ENCODE peak calls at places on chromosomes 1 and 21, in seven cellular contexts. One of them, this sample, is unnamed. For H3K4me1 and H3K36me3, the result is how much of the 10 kb centered on the place peaks cover.

GRCh38 chr21:33384851-33385331 is 18.3 kb upstream of the IFNGR2 start:
- DNase-seq in CD8-positive, alpha-beta memory T cell: peak
- DNase-seq in aorta: no peak
- DNase-seq in psoas muscle: no peak
- DNase-seq in stomach: no peak
- DNase-seq in body of pancreas: no peak
- DNase-seq in uterus: no peak
- DNase-seq in this sample: no peak

GRCh38 chr1:5348732-5349465 is 643.3 kb downstream of the NPHP4 start:
- DNase-seq in CD8-positive, alpha-beta memory T cell: no peak
- DNase-seq in aorta: no peak
- DNase-seq in psoas muscle: no peak
- DNase-seq in stomach: no peak
- DNase-seq in body of pancreas: no peak
- DNase-seq in uterus: no peak
- DNase-seq in this sample: no peak

GRCh38 chr1:184387069-184387870 is 441 bp downstream of the C1orf21 start:
- DNase-seq in CD8-positive, alpha-beta memory T cell: peak
- DNase-seq in aorta: peak
- DNase-seq in psoas muscle: peak
- DNase-seq in stomach: no peak
- DNase-seq in body of pancreas: peak
- DNase-seq in uterus: peak
- DNase-seq in this sample: no peak

GRCh38 chr1:234730542-234731370 is 120.8 kb upstream of the IRF2BP2 start:
- DNase-seq in CD8-positive, alpha-beta memory T cell: no peak
- DNase-seq in aorta: no peak
- DNase-seq in psoas muscle: no peak
- DNase-seq in stomach: no peak
- DNase-seq in body of pancreas: no peak
- DNase-seq in uterus: no peak
- DNase-seq in this sample: no peak

GRCh38 chr1:108503062-108503740 is 53.1 kb downstream of the NBPF6 start:
- DNase-seq in CD8-positive, alpha-beta memory T cell: no peak
- DNase-seq in aorta: no peak
- DNase-seq in psoas muscle: no peak
- DNase-seq in stomach: no peak
- DNase-seq in body of pancreas: no peak
- DNase-seq in uterus: no peak
- DNase-seq in this sample: no peak

GRCh38 chr1:234781241-234782056 is 171.5 kb upstream of the IRF2BP2 start:
- DNase-seq in CD8-positive, alpha-beta memory T cell: no peak
- DNase-seq in aorta: no peak
- DNase-seq in psoas muscle: no peak
- DNase-seq in stomach: no peak
- DNase-seq in body of pancreas: peak
- DNase-seq in uterus: no peak
- DNase-seq in this sample: no peak

GRCh38 chr1:154467768-154468102 is 34.3 kb upstream of the TDRD10 start:
- DNase-seq in CD8-positive, alpha-beta memory T cell: no peak
- DNase-seq in aorta: no peak
- DNase-seq in psoas muscle: no peak
- DNase-seq in stomach: no peak
- DNase-seq in body of pancreas: no peak
- DNase-seq in uterus: no peak
- DNase-seq in this sample: no peak

GRCh38 chr1:156746716-156747631 is 4.5 kb downstream of the HDGF start:
- DNase-seq in CD8-positive, alpha-beta memory T cell: peak
- DNase-seq in aorta: peak
- DNase-seq in psoas muscle: peak
- DNase-seq in stomach: peak
- DNase-seq in body of pancreas: peak
- DNase-seq in uterus: peak
- DNase-seq in this sample: peak

GRCh38 chr1:168442931-168443330 is 100.9 kb downstream of the XCL2 start:
- DNase-seq in CD8-positive, alpha-beta memory T cell: no peak
- DNase-seq in aorta: no peak
- DNase-seq in psoas muscle: no peak
- DNase-seq in stomach: no peak
- DNase-seq in body of pancreas: no peak
- DNase-seq in uterus: no peak
- DNase-seq in this sample: no peak

GRCh38 chr1:86774305-86775304 is 70.2 kb downstream of the SH3GLB1 start:
- DNase-seq in CD8-positive, alpha-beta memory T cell: no peak
- DNase-seq in aorta: peak
- DNase-seq in psoas muscle: peak
- DNase-seq in stomach: peak
- DNase-seq in body of pancreas: peak
- DNase-seq in uterus: peak
- DNase-seq in this sample: peak

GRCh38 chr21:38756746-38757145 is 49.0 kb upstream of the ETS2 start:
- DNase-seq in CD8-positive, alpha-beta memory T cell: no peak
- DNase-seq in aorta: no peak
- DNase-seq in psoas muscle: no peak
- DNase-seq in stomach: no peak
- DNase-seq in body of pancreas: no peak
- DNase-seq in uterus: no peak
- DNase-seq in this sample: no peak
- H3K27ac ChIP-seq in CD8-positive, alpha-beta memory T cell: no peak
- H3K27ac ChIP-seq in aorta: no peak
- H3K27ac ChIP-seq in psoas muscle: no peak
- H3K27ac ChIP-seq in stomach: peak
- H3K27ac ChIP-seq in body of pancreas: no peak
- H3K27ac ChIP-seq in uterus: peak
- H3K27ac ChIP-seq in this sample: no peak

GRCh38 chr1:218030846-218031245 is 254.2 kb upstream of the RRP15 start:
- DNase-seq in CD8-positive, alpha-beta memory T cell: no peak
- DNase-seq in aorta: no peak
- DNase-seq in psoas muscle: no peak
- DNase-seq in stomach: no peak
- DNase-seq in body of pancreas: no peak
- DNase-seq in uterus: no peak
- DNase-seq in this sample: no peak

GRCh38 chr1:218034464-218034863 is 250.6 kb upstream of the RRP15 start:
- DNase-seq in CD8-positive, alpha-beta memory T cell: no peak
- DNase-seq in aorta: no peak
- DNase-seq in psoas muscle: no peak
- DNase-seq in stomach: no peak
- DNase-seq in body of pancreas: no peak
- DNase-seq in uterus: no peak
- DNase-seq in this sample: no peak
- H3K4me1 ChIP-seq in CD8-positive, alpha-beta memory T cell: under half
- H3K4me1 ChIP-seq in aorta: under half
- H3K4me1 ChIP-seq in psoas muscle: under half
- H3K4me1 ChIP-seq in stomach: under half
- H3K4me1 ChIP-seq in body of pancreas: under half
- H3K4me1 ChIP-seq in uterus: under half
- H3K4me1 ChIP-seq in this sample: under half

DNA sequence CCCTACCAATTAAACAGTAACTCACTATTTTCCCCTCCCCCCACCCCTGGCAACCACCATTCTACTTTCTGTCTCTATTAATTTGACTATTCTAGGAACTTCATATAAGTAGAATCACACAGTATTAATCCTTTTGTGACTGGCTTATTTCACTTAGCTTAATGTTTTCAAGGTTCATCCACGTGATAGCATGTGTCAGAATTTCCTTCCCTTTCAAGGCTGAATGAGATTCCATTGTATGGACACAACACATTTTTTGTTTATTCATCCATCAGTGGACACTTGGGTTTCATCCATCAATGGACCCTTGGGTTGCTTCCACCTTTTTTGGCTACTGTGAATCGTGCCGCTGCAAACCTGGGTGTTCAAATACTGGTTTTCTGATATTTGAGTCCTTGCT is 41.7 kb downstream of the EIF2D start:
- DNase-seq in CD8-positive, alpha-beta memory T cell: no peak
- DNase-seq in aorta: no peak
- DNase-seq in psoas muscle: no peak
- DNase-seq in stomach: no peak
- DNase-seq in body of pancreas: no peak
- DNase-seq in uterus: no peak
- DNase-seq in this sample: no peak
- H3K36me3 ChIP-seq in CD8-positive, alpha-beta memory T cell: under half
- H3K36me3 ChIP-seq in aorta: under half
- H3K36me3 ChIP-seq in psoas muscle: under half
- H3K36me3 ChIP-seq in stomach: under half
- H3K36me3 ChIP-seq in body of pancreas: under half
- H3K36me3 ChIP-seq in uterus: under half
- H3K36me3 ChIP-seq in this sample: under half

GRCh38 chr1:164821648-164822047 is 262.7 kb downstream of the PBX1 start:
- DNase-seq in CD8-positive, alpha-beta memory T cell: no peak
- DNase-seq in aorta: no peak
- DNase-seq in psoas muscle: no peak
- DNase-seq in stomach: no peak
- DNase-seq in body of pancreas: no peak
- DNase-seq in uterus: no peak
- DNase-seq in this sample: no peak

GRCh38 chr1:164824542-164824941 is 265.6 kb downstream of the PBX1 start:
- DNase-seq in CD8-positive, alpha-beta memory T cell: no peak
- DNase-seq in aorta: no peak
- DNase-seq in psoas muscle: no peak
- DNase-seq in stomach: no peak
- DNase-seq in body of pancreas: no peak
- DNase-seq in uterus: no peak
- DNase-seq in this sample: no peak

DNA sequence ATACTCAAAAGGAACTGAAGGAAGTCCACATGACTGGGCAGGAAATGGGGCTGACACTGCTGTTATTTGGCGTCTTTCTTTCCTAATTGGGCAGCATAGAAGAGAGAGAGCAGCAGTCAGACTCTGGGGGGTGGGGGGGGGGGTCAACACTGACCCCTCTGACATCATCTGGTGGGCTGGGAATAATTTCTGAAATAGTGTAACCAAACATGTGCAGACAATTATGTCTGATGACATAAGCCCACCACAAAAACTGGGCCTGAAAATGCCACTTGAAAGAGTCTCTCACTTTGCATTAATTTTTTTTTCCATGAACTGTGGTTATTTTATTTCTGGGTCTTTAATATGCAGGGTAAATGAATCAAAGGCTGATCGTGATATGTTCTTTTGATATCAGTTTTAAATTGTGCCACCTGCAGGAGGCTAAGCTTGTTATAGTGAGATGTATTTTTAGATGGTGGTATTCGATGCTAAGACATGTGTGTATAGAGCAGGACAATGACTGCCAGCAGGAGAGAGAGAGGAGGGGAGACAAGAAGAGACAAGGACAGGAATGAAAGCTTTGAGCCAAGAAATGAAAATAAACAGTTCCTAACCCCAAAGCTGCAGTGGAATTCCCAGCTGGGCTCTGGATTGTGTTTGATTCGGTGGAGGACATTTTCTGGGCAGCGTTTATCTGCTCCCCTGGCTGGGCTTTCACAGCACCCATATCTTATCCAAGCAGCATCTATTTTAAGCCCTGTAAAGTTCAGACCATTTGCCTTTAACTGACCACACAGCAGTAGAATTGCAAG is 264.7 kb downstream of the PBX1 start:
- DNase-seq in CD8-positive, alpha-beta memory T cell: no peak
- DNase-seq in aorta: no peak
- DNase-seq in psoas muscle: no peak
- DNase-seq in stomach: no peak
- DNase-seq in body of pancreas: no peak
- DNase-seq in uterus: peak
- DNase-seq in this sample: no peak
- H3K27ac ChIP-seq in CD8-positive, alpha-beta memory T cell: no peak
- H3K27ac ChIP-seq in aorta: peak
- H3K27ac ChIP-seq in psoas muscle: peak
- H3K27ac ChIP-seq in stomach: peak
- H3K27ac ChIP-seq in body of pancreas: no peak
- H3K27ac ChIP-seq in uterus: peak
- H3K27ac ChIP-seq in this sample: no peak

DNA sequence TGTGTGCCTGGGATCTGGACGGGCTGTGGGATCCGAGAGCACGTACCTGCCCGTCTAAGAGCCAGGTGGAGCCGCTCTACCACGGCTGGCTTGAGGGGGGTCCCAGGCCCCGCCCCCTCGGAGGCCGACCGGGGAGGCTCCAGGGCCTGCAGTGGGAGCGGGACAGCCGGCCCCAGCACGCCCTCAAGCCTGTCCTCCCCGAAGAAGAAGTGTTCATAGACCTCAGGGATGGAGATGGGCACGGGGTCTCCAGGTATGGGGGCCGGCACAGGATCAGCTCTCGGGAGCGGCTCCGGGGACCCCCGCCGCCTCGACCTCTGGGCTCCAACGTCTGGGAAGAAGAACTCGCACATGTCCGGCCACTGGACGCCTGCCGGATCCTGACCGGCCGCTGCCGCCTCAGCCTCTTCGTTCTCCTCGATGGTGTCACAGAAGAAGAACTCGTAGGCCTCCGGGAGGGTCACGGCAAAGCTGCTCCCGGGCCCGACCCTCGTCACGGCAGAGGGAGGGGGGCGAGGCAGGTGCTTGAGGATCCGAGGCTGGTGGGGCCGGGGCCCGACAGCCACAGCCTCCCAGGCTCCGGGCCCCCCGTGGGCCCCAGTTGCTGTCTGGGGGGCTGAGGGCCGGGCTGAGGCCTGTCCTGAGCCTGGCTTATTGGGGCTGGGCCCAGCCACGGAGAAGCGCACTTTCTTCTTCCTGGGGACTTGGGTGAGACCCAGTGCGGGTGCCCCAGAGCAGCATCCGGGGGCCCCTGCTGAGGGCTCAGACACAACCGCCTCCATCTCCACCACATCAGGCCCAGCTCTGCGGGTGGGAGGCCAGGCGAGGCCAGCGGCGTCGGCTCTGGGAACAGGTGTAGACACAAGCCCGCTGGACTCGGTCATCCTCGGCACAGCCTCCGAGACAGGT is 2.8 kb downstream of the PERM1 start:
- DNase-seq in CD8-positive, alpha-beta memory T cell: no peak
- DNase-seq in aorta: peak
- DNase-seq in psoas muscle: no peak
- DNase-seq in stomach: no peak
- DNase-seq in body of pancreas: no peak
- DNase-seq in uterus: no peak
- DNase-seq in this sample: no peak
- H3K4me1 ChIP-seq in CD8-positive, alpha-beta memory T cell: under half
- H3K4me1 ChIP-seq in aorta: under half
- H3K4me1 ChIP-seq in psoas muscle: under half
- H3K4me1 ChIP-seq in stomach: under half
- H3K4me1 ChIP-seq in body of pancreas: under half
- H3K4me1 ChIP-seq in uterus: under half
- H3K4me1 ChIP-seq in this sample: under half

GRCh38 chr1:159023723-159024122 is 14.0 kb downstream of the IFI16 start:
- DNase-seq in CD8-positive, alpha-beta memory T cell: no peak
- DNase-seq in aorta: no peak
- DNase-seq in psoas muscle: no peak
- DNase-seq in stomach: no peak
- DNase-seq in body of pancreas: no peak
- DNase-seq in uterus: no peak
- DNase-seq in this sample: no peak
- H3K36me3 ChIP-seq in CD8-positive, alpha-beta memory T cell: under half
- H3K36me3 ChIP-seq in aorta: under half
- H3K36me3 ChIP-seq in psoas muscle: under half
- H3K36me3 ChIP-seq in stomach: under half
- H3K36me3 ChIP-seq in body of pancreas: under half
- H3K36me3 ChIP-seq in uterus: under half
- H3K36me3 ChIP-seq in this sample: half or more